ENCODE peak calls at places on chromosomes 12 and 14, in five cellular contexts. C, W, B, F and T are unnamed samples.

GRCh38 chr14:68312884-68313725 is 479.8 kb downstream of the ZFP36L1 start:
- DNase-seq in C (no peak), W (peak), B (no peak), F (no peak), T (no peak)

GRCh38 chr12:64389154-64389553 is 1.4 kb downstream of the C12orf56 start:
- DNase-seq in C (no peak), W (no peak), B (no peak), F (peak), T (no peak)

GRCh38 chr12:53005215-53005985 is 856 bp upstream of the EIF4B start:
- DNase-seq in C (peak), W (no peak), B (no peak), F (peak), T (no peak)

GRCh38 chr12:57793920-57794319 is 11.3 kb downstream of the TSFM start:
- DNase-seq in C (no peak), W (no peak), B (peak), F (no peak), T (no peak)

GRCh38 chr14:25006961-25007795 is 42.8 kb downstream of the STXBP6 start:
- DNase-seq in C (no peak), W (no peak), B (peak), F (peak), T (no peak)

GRCh38 chr14:52018252-52018651 is 28.9 kb downstream of the RTRAF start:
- DNase-seq in C (no peak), W (no peak), B (peak), F (no peak), T (no peak)

GRCh38 chr12:1047898-1048660 is 57.1 kb downstream of the ERC1 start:
- DNase-seq in C (no peak), W (no peak), B (peak), F (no peak), T (peak)

GRCh38 chr12:62600038-62600437 is 133.4 kb downstream of the MON2 start:
- DNase-seq in C (no peak), W (no peak), B (peak), F (no peak), T (no peak)

GRCh38 chr14:59771577-59771976 is 99.0 kb downstream of the RTN1 start:
- DNase-seq in C (no peak), W (no peak), B (peak), F (peak), T (no peak)

GRCh38 chr14:34030864-34031263 is 80.0 kb upstream of the EGLN3 start:
- DNase-seq in C (no peak), W (no peak), B (peak), F (no peak), T (no peak)

GRCh38 chr12:62738611-62739010 is 196.3 kb downstream of the PPM1H start:
- DNase-seq in C (no peak), W (no peak), B (no peak), F (no peak), T (no peak)

GRCh38 chr12:132161046-132161781 is 17.0 kb downstream of the NOC4L start:
- DNase-seq in C (no peak), W (no peak), B (no peak), F (no peak), T (no peak)

GRCh38 chr12:95547522-95548055 is 3.7 kb downstream of the USP44 start:
- DNase-seq in C (no peak), W (no peak), B (peak), F (no peak), T (no peak)